ENCODE peak calls at places on chromosomes 12 and 14, in five cellular contexts. T is CD8-positive, alpha-beta T cell; F is stomach; P is fibroblast of pulmonary artery; V is fibroblast of mammary gland. S is an unnamed sample.

GRCh38 chr12:12091977-12092663 is 21.4 kb downstream of the BCL2L14 start:
- DNase-seq in P (peak), V (no peak), F (no peak), T (no peak), S (no peak)

GRCh38 chr12:51216652-51217051 is 1.2 kb downstream of the POU6F1 start:
- DNase-seq in P (no peak), T (no peak), F (no peak), V (no peak), S (no peak)

GRCh38 chr12:10075451-10075850 is 23.3 kb downstream of the CLEC1A start:
- DNase-seq in V (no peak), P (no peak), F (no peak), T (no peak), S (no peak)

GRCh38 chr12:92977326-92977725 is 48.2 kb upstream of the EEA1 start:
- DNase-seq in P (peak), F (no peak), V (no peak), T (no peak), S (no peak)

GRCh38 chr12:54033980-54034783 is 1.3 kb downstream of the HOXC5 start:
- DNase-seq in T (no peak), V (peak), F (no peak), P (no peak), S (no peak)

GRCh38 chr14:94498215-94498614 is 11.1 kb downstream of the SERPINA12 start:
- DNase-seq in T (no peak), F (no peak), V (no peak), P (no peak), S (no peak)

GRCh38 chr14:75182820-75183219 is 6.4 kb upstream of the TMED10 start:
- DNase-seq in V (peak), P (peak), F (no peak), T (no peak), S (no peak)

GRCh38 chr14:51950007-51950406 is 39.3 kb upstream of the RTRAF start:
- DNase-seq in V (peak), F (no peak), T (no peak), P (no peak), S (no peak)

GRCh38 chr12:54549774-54550451 is 512 bp downstream of the PDE1B start:
- DNase-seq in V (peak), F (no peak), T (no peak), P (no peak), S (no peak)

GRCh38 chr12:3218150-3218845 is 141.1 kb downstream of the TSPAN9 start:
- DNase-seq in F (peak), T (no peak), V (peak), P (peak), S (peak)

GRCh38 chr12:123621619-123622530 is 11.6 kb downstream of the EIF2B1 start:
- DNase-seq in V (peak), T (no peak), F (no peak), P (no peak), S (no peak)

GRCh38 chr14:59292028-59292427 is 103.6 kb downstream of the DAAM1 start:
- DNase-seq in P (no peak), T (no peak), V (no peak), F (no peak), S (no peak)

DNA sequence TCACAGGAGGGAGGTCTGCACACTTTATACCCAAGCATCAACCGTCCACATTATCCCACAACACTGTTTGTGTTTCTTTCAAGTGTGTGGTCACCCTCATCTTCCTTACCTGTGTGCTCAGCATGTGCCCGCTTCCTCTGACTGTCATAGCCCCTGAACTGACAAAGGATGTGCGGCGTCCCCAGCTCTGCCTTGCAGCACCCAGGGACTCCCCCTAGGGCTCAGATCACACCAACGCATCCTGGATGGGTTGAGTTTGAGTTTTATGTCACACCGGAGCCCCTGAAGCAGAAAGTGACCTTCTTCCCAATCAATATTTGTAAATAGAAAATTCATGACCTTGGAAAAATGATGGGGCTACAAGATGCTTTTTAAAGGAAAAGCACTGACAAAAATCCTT is 770.7 kb upstream of the TMEM132C start:
- DNase-seq in F (no peak), V (no peak), T (no peak), P (no peak), S (no peak)
- H3K4me3 ChIP-seq in F (no peak), V (no peak), T (no peak), P (no peak), S (no peak)

GRCh38 chr12:67991158-67991557 is 1.9 kb downstream of the IFNG-AS1 start:
- DNase-seq in F (no peak), P (no peak), V (no peak), T (peak), S (no peak)

GRCh38 chr12:67993143-67993542 is 3.9 kb downstream of the IFNG-AS1 start:
- DNase-seq in T (no peak), V (no peak), F (no peak), P (no peak), S (no peak)

GRCh38 chr12:67986632-67987031 is 2.6 kb upstream of the IFNG-AS1 start:
- DNase-seq in F (no peak), P (no peak), V (peak), T (no peak), S (no peak)

GRCh38 chr12:67989184-67989965 is at the start of gene IFNG-AS1:
- DNase-seq in F (no peak), V (no peak), P (no peak), T (peak), S (no peak)

DNA sequence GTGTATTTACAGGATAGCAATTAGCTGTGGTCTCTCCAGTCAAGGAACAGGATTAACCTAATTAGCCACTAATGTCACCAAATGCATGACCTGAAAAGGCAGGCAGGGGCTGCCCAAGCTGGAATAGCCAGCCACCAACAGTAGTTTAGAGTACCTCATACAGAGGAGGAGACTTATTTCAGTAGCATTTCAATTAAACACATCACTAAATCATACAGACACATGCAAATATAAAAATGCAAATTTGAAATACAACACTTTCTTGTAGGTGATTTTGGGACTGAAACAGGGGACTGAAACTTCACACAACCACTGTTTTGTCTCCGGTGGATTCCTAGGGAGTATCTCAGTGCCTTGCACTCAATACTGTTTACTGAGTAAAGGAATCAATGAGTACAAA is 647 bp upstream of the IFNG-AS1 start:
- DNase-seq in T (no peak), P (no peak), V (no peak), F (no peak), S (no peak)
- H3K4me3 ChIP-seq in T (no peak), P (no peak), V (no peak), F (no peak), S (no peak)

DNA sequence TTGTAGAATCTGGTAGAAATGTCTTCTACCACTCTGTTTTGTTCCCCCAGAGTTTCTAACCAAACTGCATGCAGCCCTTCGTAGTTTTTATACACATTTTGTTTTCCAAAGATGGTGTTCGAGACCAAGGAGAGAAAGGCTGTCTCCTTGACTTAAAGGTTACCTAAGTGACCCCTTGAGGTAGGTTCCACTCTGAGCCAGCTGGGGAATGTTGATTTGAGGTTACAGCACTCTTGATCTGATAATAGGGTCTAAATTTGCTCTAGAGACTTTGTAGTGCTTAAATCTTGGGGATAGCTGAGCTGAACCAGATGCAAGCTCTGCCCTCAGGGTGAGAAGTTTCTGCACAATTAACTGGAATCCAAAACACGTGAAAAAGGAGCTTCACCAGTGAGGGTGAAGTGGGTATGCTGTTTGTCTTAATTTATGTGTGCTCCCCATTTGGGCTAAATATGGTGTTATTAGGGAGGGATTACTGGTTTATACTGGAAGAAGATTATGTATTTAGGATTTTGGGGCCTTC is 3.1 kb downstream of the TMBIM6 start:
- DNase-seq in F (no peak), P (no peak), V (no peak), T (no peak), S (no peak)
- H3K4me3 ChIP-seq in F (peak), P (no peak), V (no peak), T (no peak), S (no peak)

DNA sequence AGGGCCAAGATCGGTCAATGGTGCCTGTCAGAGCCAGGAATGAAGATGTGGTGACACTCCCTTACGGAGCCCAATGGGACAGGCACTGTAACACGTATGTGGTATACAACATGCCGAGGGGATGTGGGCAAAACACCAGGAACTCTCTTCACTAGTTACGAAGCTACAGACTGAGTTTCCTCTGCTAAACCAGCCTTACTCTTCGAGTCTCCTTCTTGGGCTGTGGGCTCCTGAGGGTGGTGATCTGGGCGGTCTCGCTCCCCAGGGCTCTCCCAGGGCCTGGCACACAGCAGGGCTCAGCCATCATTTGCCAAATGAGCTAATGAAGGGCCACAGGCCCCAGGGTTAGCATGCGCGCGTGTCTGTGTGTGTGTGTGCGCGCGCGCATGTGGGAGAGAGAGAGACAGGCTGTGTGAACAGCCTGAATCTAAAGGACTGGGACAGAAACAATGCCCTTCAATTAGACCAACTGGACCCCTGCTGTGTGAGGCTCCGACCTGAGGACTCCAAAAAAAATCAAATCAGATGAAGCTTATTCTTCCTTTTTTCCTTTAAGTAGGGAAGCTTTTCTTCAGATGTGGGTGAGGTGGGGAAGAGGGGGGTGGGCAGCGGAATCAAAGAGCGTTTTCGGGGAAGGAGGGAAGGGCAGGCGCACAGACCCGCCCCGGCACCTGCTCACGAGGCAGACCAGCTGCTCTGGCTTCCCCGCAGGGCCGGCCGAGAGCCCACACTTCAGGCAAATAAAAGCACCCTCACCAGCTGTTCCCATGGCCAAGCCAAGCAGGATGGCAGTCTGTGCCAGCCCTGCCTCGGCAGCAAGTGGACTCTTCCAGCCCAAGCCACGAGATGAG is 42.5 kb downstream of the CCDC88C start:
- DNase-seq in V (no peak), T (peak), F (peak), P (no peak), S (no peak)
- H3K4me3 ChIP-seq in V (no peak), T (peak), F (no peak), P (no peak), S (no peak)